ENCODE peak calls at places on chromosome 19, in five cellular contexts. E, I, R, S and G are unnamed samples.
A peak's percentile ranks its signal among the peaks of the same experiment; 100 is the strongest.

GRCh38 chr19:23851966-23852365 is 62.7 kb upstream of the ZNF726 start:
- DNase-seq in E (no peak), I (no peak), R (no peak), S (no peak), G (no peak)

GRCh38 chr19:27966390-27966816 is 1246.5 kb downstream of the UQCRFS1 start:
- DNase-seq in E (peak; percentile 5), I (no peak), R (no peak), S (no peak), G (no peak)

GRCh38 chr19:4390017-4390861 is 10.1 kb downstream of the SH3GL1 start:
- DNase-seq in E (no peak), I (no peak), R (no peak), S (no peak), G (no peak)

GRCh38 chr19:41995959-41996797 is 2.1 kb upstream of the ATP1A3 start:
- DNase-seq in E (peak; percentile 90), I (peak; percentile 71), R (no peak), S (no peak), G (no peak)

GRCh38 chr19:17333611-17334413 is 843 bp downstream of the ANO8 start:
- DNase-seq in E (no peak), I (peak; percentile 69), R (peak; percentile 16), S (peak; percentile 79), G (peak; percentile 74)

GRCh38 chr19:35902870-35903475 is 644 bp downstream of the HCST start:
- DNase-seq in E (no peak), I (no peak), R (no peak), S (no peak), G (no peak)

GRCh38 chr19:29671393-29672076 is 6.3 kb downstream of the PLEKHF1 start:
- DNase-seq in E (no peak), I (peak; percentile 68), R (peak; percentile 88), S (peak; percentile 64), G (peak; percentile 67)

GRCh38 chr19:15218501-15218900 is 13.7 kb downstream of the EPHX3 start:
- DNase-seq in E (no peak), I (no peak), R (no peak), S (no peak), G (no peak)

GRCh38 chr19:1171755-1172352 is 2.2 kb downstream of the SBNO2 start:
- DNase-seq in E (no peak), I (no peak), R (no peak), S (no peak), G (no peak)

GRCh38 chr19:40512473-40513344 is 45.9 kb downstream of the SPTBN4 start:
- DNase-seq in E (peak; percentile 66), I (no peak), R (no peak), S (no peak), G (no peak)

GRCh38 chr19:41697198-41697855 is 9.3 kb upstream of the CEACAM7 start:
- DNase-seq in E (no peak), I (no peak), R (no peak), S (no peak), G (no peak)

GRCh38 chr19:19146000-19146608 is 7.8 kb upstream of the TMEM161A start:
- DNase-seq in E (peak; percentile 93), I (peak; percentile 88), R (no peak), S (peak; percentile 83), G (peak; percentile 88)

GRCh38 chr19:13978306-13978705 is 26.0 kb downstream of the DCAF15 start:
- DNase-seq in E (peak; percentile 81), I (peak; percentile 85), R (no peak), S (no peak), G (no peak)

GRCh38 chr19:51568456-51568855 is 2.6 kb upstream of the ZNF175 start:
- DNase-seq in E (no peak), I (no peak), R (no peak), S (no peak), G (no peak)

GRCh38 chr19:46943150-46943946 is 76.3 kb upstream of the NPAS1 start:
- DNase-seq in E (no peak), I (no peak), R (no peak), S (no peak), G (no peak)

GRCh38 chr19:32287811-32288227 is 57.6 kb upstream of the ZNF507 start:
- DNase-seq in E (no peak), I (peak; percentile 28), R (no peak), S (no peak), G (no peak)

GRCh38 chr19:31944286-31944685 is 401.1 kb upstream of the ZNF507 start:
- DNase-seq in E (no peak), I (no peak), R (no peak), S (no peak), G (no peak)

GRCh38 chr19:28686741-28687140 is 526.2 kb downstream of the UQCRFS1 start:
- DNase-seq in E (no peak), I (no peak), R (no peak), S (no peak), G (no peak)

GRCh38 chr19:41887711-41888382 is 4.9 kb downstream of the ARHGEF1 start:
- DNase-seq in E (no peak), I (no peak), R (no peak), S (no peak), G (no peak)

GRCh38 chr19:54507824-54508223 is 5.2 kb downstream of the LAIR2 start:
- DNase-seq in E (no peak), I (no peak), R (no peak), S (no peak), G (no peak)

DNA sequence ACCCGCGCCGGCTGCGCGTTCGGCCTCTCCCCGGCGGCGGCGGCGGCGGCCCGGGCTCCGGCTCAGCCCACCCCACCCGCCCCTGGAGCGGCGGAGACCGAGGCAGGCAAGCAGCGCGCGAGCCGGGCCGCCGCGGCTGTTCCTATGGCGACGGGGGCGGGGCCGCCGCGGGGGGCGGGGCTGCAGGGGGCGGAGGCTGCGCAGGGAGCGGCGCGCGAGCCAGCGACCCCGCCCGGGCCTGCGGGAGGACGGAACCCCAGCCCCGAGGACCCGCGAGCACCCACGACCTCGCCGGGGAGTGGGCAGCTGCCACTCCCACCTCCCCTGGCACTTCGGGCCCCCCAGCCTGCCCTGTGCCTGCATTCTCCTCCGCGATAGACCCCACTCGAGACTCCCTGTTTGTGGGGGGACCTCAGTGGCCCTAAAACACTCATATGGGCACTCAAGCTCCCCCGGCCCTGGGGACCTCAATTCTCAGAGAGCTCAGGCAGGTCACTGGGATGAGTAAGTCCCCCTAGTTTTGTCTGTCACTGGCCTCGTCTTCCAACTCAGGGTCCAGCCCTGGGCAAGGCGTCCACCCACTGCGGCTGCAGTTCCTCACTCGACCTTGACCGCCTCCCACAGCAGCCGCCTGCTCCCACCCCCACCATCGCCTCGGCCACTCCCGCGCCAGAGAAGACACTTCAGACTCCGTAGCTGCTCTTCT is at the start of gene CTXN1:
- DNase-seq in E (peak; percentile 94), I (peak; percentile 83), R (no peak), S (peak; percentile 92), G (peak; percentile 92)
- TF ChIP-seq POLR2AphosphoS5 in E (peak; percentile 44), I (peak; percentile 65), R (no peak), S (no peak), G (peak; percentile 43)

DNA sequence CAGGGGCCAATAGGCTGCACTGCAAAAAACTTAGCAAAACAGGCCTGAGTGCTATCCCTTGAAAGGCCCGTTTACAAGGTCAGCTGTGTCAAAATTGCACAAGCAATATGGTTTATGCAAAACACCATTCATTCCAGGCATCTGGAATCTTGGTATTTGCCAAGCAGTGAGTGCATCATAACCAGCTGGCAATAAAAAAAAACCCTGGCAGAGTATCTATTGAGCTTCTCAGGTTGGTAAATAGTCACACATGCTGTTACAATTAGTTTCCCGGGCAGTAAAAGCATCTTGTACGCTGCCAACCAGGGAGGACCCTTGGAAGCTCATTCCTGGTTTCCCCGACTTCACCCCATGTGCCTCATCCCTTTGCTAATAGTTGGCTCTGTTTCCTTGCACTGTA is 21.3 kb downstream of the ZNF77 start:
- DNase-seq in E (no peak), I (no peak), R (no peak), S (no peak), G (no peak)
- TF ChIP-seq TAF1 in E (no peak), I (no peak), R (no peak), S (no peak), G (no peak)

GRCh38 chr19:55649579-55650557 is 1.9 kb downstream of the CCDC106 start:
- DNase-seq in E (no peak), I (no peak), R (no peak), S (no peak), G (no peak)

GRCh38 chr19:55646889-55647731 is 902 bp upstream of the CCDC106 start:
- DNase-seq in E (peak; percentile 23), I (no peak), R (no peak), S (no peak), G (no peak)

GRCh38 chr19:55645512-55645881 is 2.0 kb downstream of the ZNF581 start:
- DNase-seq in E (peak; percentile 2), I (no peak), R (no peak), S (no peak), G (no peak)

GRCh38 chr19:55648657-55649578 is 906 bp downstream of the CCDC106 start:
- DNase-seq in E (peak; percentile 41), I (no peak), R (no peak), S (no peak), G (no peak)

GRCh38 chr19:55647732-55648656 is at the start of gene CCDC106:
- DNase-seq in E (peak; percentile 93), I (peak; percentile 86), R (no peak), S (no peak), G (no peak)
- TF ChIP-seq POLR2AphosphoS5 in E (peak; percentile 23), I (no peak), R (no peak), S (no peak), G (no peak)

GRCh38 chr19:33410915-33411401 is 37.4 kb downstream of the CEBPG start:
- DNase-seq in E (no peak), I (no peak), R (no peak), S (no peak), G (no peak)
- TF ChIP-seq TAF1 in E (no peak), I (no peak), R (no peak), S (no peak), G (no peak)